ENCODE peak calls at places on chromosome 1, in four cellular contexts. T is Peyer's patch, R is AG10803, Z is HCT116. P is an unnamed sample.

GRCh38 chr1:221431068-221431651 is 310.7 kb downstream of the DUSP10 start:
- DNase-seq in Z (no peak), R (peak; percentile 53), T (no peak), P (peak; percentile 66)

GRCh38 chr1:222815367-222815765 is 527 bp downstream of the DISP1 start:
- DNase-seq in R (no peak), Z (no peak), T (peak; percentile 81), P (no peak)

GRCh38 chr1:118960567-118961136 is 27.5 kb downstream of the TBX15 start:
- DNase-seq in T (peak; percentile 89), R (peak; percentile 96), Z (peak; percentile 7), P (peak; percentile 88)

GRCh38 chr1:40711465-40712404 is 20.2 kb downstream of the NFYC start:
- DNase-seq in T (no peak), Z (no peak), R (peak; percentile 53), P (peak; percentile 81)

GRCh38 chr1:180211156-180211859 is 18.8 kb upstream of the LHX4 start:
- DNase-seq in R (no peak), T (no peak), Z (no peak), P (no peak)

GRCh38 chr1:218371927-218372672 is 27.0 kb downstream of the TGFB2 start:
- DNase-seq in T (no peak), R (peak; percentile 91), Z (no peak), P (peak; percentile 73)

GRCh38 chr1:213649373-213649772 is 338.4 kb upstream of the PROX1 start:
- DNase-seq in Z (no peak), T (no peak), R (no peak), P (no peak)

GRCh38 chr1:84377480-84378095 is 20.7 kb upstream of the DNASE2B start:
- DNase-seq in R (peak; percentile 64), Z (no peak), T (no peak), P (peak; percentile 72)

GRCh38 chr1:40162791-40163441 is 1.7 kb downstream of the RLF start:
- DNase-seq in T (no peak), Z (no peak), R (peak; percentile 29), P (no peak)

GRCh38 chr1:72366473-72366872 is 84.1 kb upstream of the NEGR1 start:
- DNase-seq in Z (no peak), T (no peak), R (peak; percentile 64), P (peak; percentile 78)

GRCh38 chr1:115068780-115069179 is 20.5 kb downstream of the TSPAN2 start:
- DNase-seq in Z (no peak), R (no peak), T (no peak), P (no peak)

GRCh38 chr1:178060789-178061556 is 32.9 kb upstream of the RASAL2 start:
- DNase-seq in R (peak; percentile 95), Z (no peak), T (no peak), P (peak; percentile 95)

GRCh38 chr1:205360891-205361290 is 4.2 kb upstream of the KLHDC8A start:
- DNase-seq in R (no peak), Z (no peak), T (no peak), P (no peak)

GRCh38 chr1:206890690-206891089 is 6.6 kb upstream of the IL24 start:
- DNase-seq in T (peak; percentile 68), R (peak; percentile 67), Z (no peak), P (peak; percentile 94)

GRCh38 chr1:196128835-196129234 is 479.4 kb downstream of the KCNT2 start:
- DNase-seq in T (no peak), R (no peak), Z (no peak), P (no peak)

GRCh38 chr1:25786887-25787286 is 13.1 kb upstream of the SELENON start:
- DNase-seq in R (no peak), T (no peak), Z (no peak), P (no peak)

GRCh38 chr1:182080040-182080439 is 18.5 kb upstream of the ZNF648 start:
- DNase-seq in T (no peak), Z (no peak), R (no peak), P (no peak)

GRCh38 chr1:156154317-156154749 is 948 bp downstream of the SEMA4A start:
- DNase-seq in T (peak; percentile 77), R (no peak), Z (no peak), P (no peak)

GRCh38 chr1:212446333-212446732 is 13.6 kb downstream of the NENF start:
- DNase-seq in T (no peak), Z (no peak), R (no peak), P (no peak)

GRCh38 chr1:184973308-184974085 is 811 bp downstream of the NIBAN1 start:
- DNase-seq in R (peak; percentile 80), T (no peak), Z (no peak), P (peak; percentile 62)

GRCh38 chr1:175384546-175384945 is 192.0 kb upstream of the KIAA0040 start:
- DNase-seq in Z (no peak), T (no peak), R (no peak), P (no peak)

GRCh38 chr1:180646547-180646946 is 14.7 kb downstream of the XPR1 start:
- DNase-seq in R (no peak), T (no peak), Z (no peak), P (no peak)

GRCh38 chr1:27600500-27601175 is 3.3 kb downstream of the AHDC1 start:
- DNase-seq in T (no peak), R (no peak), Z (no peak), P (no peak)

GRCh38 chr1:6412896-6413295 is 6.8 kb downstream of the HES2 start:
- DNase-seq in T (no peak), R (no peak), Z (no peak), P (peak; percentile 56)

GRCh38 chr1:83860506-83861221 is 138.3 kb downstream of the TTLL7 start:
- DNase-seq in R (no peak), T (peak; percentile 94), Z (peak; percentile 31), P (peak; percentile 22)

GRCh38 chr1:228373681-228374571 is 32.7 kb downstream of the TRIM11 start:
- DNase-seq in R (no peak), T (no peak), Z (no peak), P (no peak)

GRCh38 chr1:43288785-43289466 is 3.5 kb upstream of the C1orf210 start:
- DNase-seq in R (no peak), Z (no peak), T (no peak), P (no peak)

GRCh38 chr1:170214980-170215910 is 69.5 kb downstream of the NTMT2 start:
- DNase-seq in R (peak; percentile 66), T (no peak), Z (no peak), P (peak; percentile 61)

GRCh38 chr1:244678687-244679086 is 25.8 kb downstream of the DESI2 start:
- DNase-seq in T (no peak), Z (no peak), R (no peak), P (no peak)

GRCh38 chr1:9143250-9143649 is 14.3 kb upstream of the GPR157 start:
- DNase-seq in Z (no peak), R (peak; percentile 94), T (no peak), P (peak; percentile 76)

GRCh38 chr1:205976708-205977107 is 26.5 kb downstream of the RAB7B start:
- DNase-seq in T (no peak), R (peak; percentile 67), Z (no peak), P (peak; percentile 45)

GRCh38 chr1:167564592-167564991 is 11.0 kb upstream of the CREG1 start:
- DNase-seq in Z (no peak), T (no peak), R (peak; percentile 16), P (peak; percentile 15)

GRCh38 chr1:201555593-201555945 is 16.6 kb downstream of the NAV1 start:
- DNase-seq in R (no peak), Z (no peak), T (no peak), P (no peak)

GRCh38 chr1:36464605-36465393 is 615 bp upstream of the MRPS15 start:
- DNase-seq in Z (no peak), R (peak; percentile 22), T (no peak), P (no peak)

GRCh38 chr1:85461216-85461945 is 3.6 kb downstream of the DDAH1 start:
- DNase-seq in T (no peak), Z (no peak), R (peak; percentile 72), P (no peak)

GRCh38 chr1:106937104-106937503 is 119.4 kb upstream of the PRMT6 start:
- DNase-seq in Z (no peak), T (no peak), R (peak; percentile 73), P (peak; percentile 45)

GRCh38 chr1:107454786-107455185 is 313.9 kb downstream of the NTNG1 start:
- DNase-seq in Z (no peak), R (no peak), T (no peak), P (no peak)

GRCh38 chr1:241847796-241848668 is at the start of gene EXO1:
- DNase-seq in Z (peak; percentile 82), R (peak; percentile 85), T (peak; percentile 95), P (peak; percentile 91)
- TF ChIP-seq CTCF in Z (peak; percentile 33), R (peak; percentile 30), T (no peak), P (peak; percentile 16)

GRCh38 chr1:108679586-108680213 is 12.4 kb upstream of the PRPF38B start:
- DNase-seq in Z (no peak), R (no peak), T (no peak), P (no peak)
- H3K4me3 ChIP-seq in Z (no peak overlapping the region), R (no peak overlapping the region), T (no peak overlapping the region), P (no peak overlapping the region)

DNA sequence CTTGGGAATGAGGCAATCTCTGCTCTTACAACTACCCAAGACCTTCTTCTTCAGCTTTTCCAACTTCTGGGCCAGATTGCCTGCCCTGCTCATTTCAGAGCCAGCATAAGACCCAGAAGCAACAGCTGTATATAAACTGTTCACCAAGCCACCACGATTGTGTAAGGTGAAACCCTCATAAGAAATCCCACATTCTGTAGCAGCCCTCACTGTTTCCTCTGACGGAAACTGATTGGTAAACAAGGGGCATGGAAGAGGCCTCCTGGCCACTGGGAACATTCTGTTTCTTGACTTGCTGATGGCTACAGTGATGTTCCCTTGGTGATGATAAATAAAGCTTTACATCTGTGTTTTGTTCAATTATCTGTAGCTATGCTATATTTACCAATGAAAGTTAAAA is 39.7 kb upstream of the EXO1 start:
- DNase-seq in R (no peak), Z (no peak), T (no peak), P (peak; percentile 19)
- TF ChIP-seq CTCF in R (no peak), Z (no peak), T (no peak), P (no peak)

DNA sequence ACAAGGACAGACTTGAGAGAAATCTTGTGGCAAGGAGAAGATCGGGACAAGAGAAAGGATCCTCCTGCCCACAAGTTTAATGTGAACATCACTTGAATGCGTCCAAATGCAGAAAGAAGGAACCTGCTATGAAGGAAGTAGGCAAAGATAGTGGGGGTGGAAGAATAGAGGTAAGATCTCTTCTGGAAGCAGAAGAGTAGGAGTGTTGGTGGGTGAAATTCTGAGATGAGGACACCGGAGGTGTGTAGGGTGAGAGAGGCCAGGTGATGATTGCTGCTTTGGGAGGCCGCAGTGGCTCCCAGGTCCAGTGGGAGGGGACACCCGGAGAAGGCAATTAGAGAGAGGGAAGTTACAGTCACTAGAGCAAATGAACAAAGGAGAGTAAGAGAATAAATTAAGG is 6.8 kb downstream of the RYR2 start:
- DNase-seq in R (no peak), T (no peak), Z (no peak), P (no peak)
- H3K4me3 ChIP-seq in R (no peak overlapping the region), T (no peak overlapping the region), Z (no peak overlapping the region), P (no peak overlapping the region)

DNA sequence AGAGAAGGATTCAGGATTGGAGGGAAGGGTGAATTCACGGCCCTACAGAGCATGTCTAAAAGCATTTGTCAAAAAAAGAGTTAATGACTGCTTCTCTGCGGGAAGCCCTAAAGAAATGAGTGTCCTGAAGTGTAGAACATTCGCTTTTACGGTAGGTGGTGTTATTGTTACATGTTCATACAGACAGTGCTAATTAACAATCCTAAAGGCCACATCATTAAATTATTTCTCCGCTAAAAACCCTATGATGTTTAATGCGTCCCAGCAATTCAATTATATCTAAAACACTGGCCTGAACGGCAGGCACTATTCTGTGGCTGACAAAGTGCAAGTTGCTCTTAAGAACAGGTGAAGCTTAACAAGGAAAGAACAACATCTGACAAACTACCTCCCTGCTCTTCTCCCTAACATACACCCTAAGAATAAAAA is 112.3 kb upstream of the NFIA start:
- DNase-seq in Z (no peak), T (no peak), R (peak; percentile 33), P (peak; percentile 63)
- TF ChIP-seq CTCF in Z (peak; percentile 59), T (peak; percentile 53), R (peak; percentile 48), P (peak; percentile 45)

GRCh38 chr1:33428661-33429060 is 2.2 kb downstream of the PHC2 start:
- DNase-seq in T (no peak), R (no peak), Z (no peak), P (no peak)
- H3K4me3 ChIP-seq in T (no peak overlapping the region), R (no peak overlapping the region), Z (peak overlapping the region; percentile 92), P (no peak overlapping the region)

GRCh38 chr1:94741510-94741909 is 78.6 kb upstream of the SLC44A3 start:
- DNase-seq in T (no peak), Z (no peak), R (no peak), P (no peak)
- TF ChIP-seq CTCF in T (no peak), Z (no peak), R (no peak), P (no peak)